ENCODE peak calls at places on chromosomes 7 and 10, in six cellular contexts. Q, O, Z, S, P and E are unnamed samples.

GRCh38 chr10:28959850-28960501 is 282.7 kb downstream of the BAMBI start:
- DNase-seq in Q (no peak), O (no peak), Z (no peak), S (no peak), P (no peak), E (no peak)

GRCh38 chr7:42932861-42933591 is 850 bp downstream of the MRPL32 start:
- DNase-seq in Q (no peak), O (no peak), Z (no peak), S (peak), P (no peak), E (no peak)

GRCh38 chr7:14836571-14837189 is 65.9 kb downstream of the DGKB start:
- DNase-seq in Q (peak), O (no peak), Z (no peak), S (no peak), P (no peak), E (peak)

GRCh38 chr7:90726120-90726519 is 130.0 kb downstream of the CDK14 start:
- DNase-seq in Q (no peak), O (no peak), Z (no peak), S (no peak), P (no peak), E (no peak)

GRCh38 chr7:303884-304573 is 14.1 kb downstream of the FOXL3 start:
- DNase-seq in Q (peak), O (no peak), Z (no peak), S (no peak), P (no peak), E (no peak)

GRCh38 chr10:46556515-46557318 is at the start of gene GPRIN2:
- DNase-seq in Q (peak), O (no peak), Z (peak), S (no peak), P (no peak), E (no peak)

GRCh38 chr7:28984631-28985030 is 26.5 kb upstream of the TRIL start:
- DNase-seq in Q (no peak), O (no peak), Z (no peak), S (peak), P (no peak), E (no peak)

GRCh38 chr10:90407116-90407515 is 450.7 kb downstream of the HTR7 start:
- DNase-seq in Q (no peak), O (no peak), Z (no peak), S (no peak), P (no peak), E (no peak)

GRCh38 chr10:89296227-89296648 is 5.6 kb upstream of the IFIT2 start:
- DNase-seq in Q (no peak), O (no peak), Z (no peak), S (no peak), P (no peak), E (no peak)

GRCh38 chr10:30439931-30440330 is 5.9 kb downstream of the MAP3K8 start:
- DNase-seq in Q (no peak), O (no peak), Z (no peak), S (no peak), P (no peak), E (no peak)

GRCh38 chr7:85160223-85160622 is 26.6 kb downstream of the SEMA3D start:
- DNase-seq in Q (peak), O (no peak), Z (no peak), S (no peak), P (no peak), E (peak)

GRCh38 chr7:818031-818699 is 14.1 kb upstream of the SUN1 start:
- DNase-seq in Q (no peak), O (no peak), Z (no peak), S (no peak), P (no peak), E (peak)

GRCh38 chr10:28314211-28314610 is 11.3 kb upstream of the MPP7 start:
- DNase-seq in Q (no peak), O (no peak), Z (no peak), S (no peak), P (no peak), E (no peak)

GRCh38 chr7:117217121-117217520 is 105.7 kb downstream of the WNT2 start:
- DNase-seq in Q (no peak), O (no peak), Z (no peak), S (no peak), P (no peak), E (no peak)

GRCh38 chr10:31599626-31600504 is 280.8 kb downstream of the ZEB1 start:
- DNase-seq in Q (no peak), O (no peak), Z (no peak), S (no peak), P (no peak), E (no peak)

GRCh38 chr10:110354322-110354766 is 49.6 kb upstream of the SMNDC1 start:
- DNase-seq in Q (no peak), O (peak), Z (peak), S (peak), P (peak), E (peak)

GRCh38 chr7:378551-379455 is 88.8 kb downstream of the FOXL3 start:
- DNase-seq in Q (peak), O (no peak), Z (no peak), S (no peak), P (no peak), E (no peak)

GRCh38 chr10:1120146-1120695 is 64.0 kb downstream of the WDR37 start:
- DNase-seq in Q (no peak), O (no peak), Z (no peak), S (no peak), P (no peak), E (no peak)

GRCh38 chr7:47489624-47490023 is 92.3 kb downstream of the TNS3 start:
- DNase-seq in Q (no peak), O (no peak), Z (no peak), S (no peak), P (no peak), E (no peak)

GRCh38 chr7:151100921-151101320 is 14.6 kb downstream of the AGAP3 start:
- DNase-seq in Q (peak), O (no peak), Z (no peak), S (no peak), P (no peak), E (no peak)

GRCh38 chr10:110634527-110635209 is 9.5 kb upstream of the RBM20 start:
- DNase-seq in Q (peak), O (no peak), Z (no peak), S (no peak), P (no peak), E (no peak)

GRCh38 chr10:44963772-44964633 is 4.4 kb downstream of the RASSF4 start:
- DNase-seq in Q (no peak), O (no peak), Z (peak), S (peak), P (no peak), E (no peak)

GRCh38 chr7:22154130-22154529 is 202.8 kb downstream of the RAPGEF5 start:
- DNase-seq in Q (no peak), O (no peak), Z (no peak), S (no peak), P (no peak), E (no peak)

GRCh38 chr7:46486264-46487206 is 565.5 kb upstream of the IGFBP3 start:
- DNase-seq in Q (no peak), O (no peak), Z (no peak), S (no peak), P (no peak), E (peak)

GRCh38 chr7:1043552-1044188 is 676 bp upstream of the GPR146 start:
- DNase-seq in Q (peak), O (no peak), Z (no peak), S (no peak), P (no peak), E (no peak)

GRCh38 chr10:75987610-75988009 is 556.2 kb downstream of the LRMDA start:
- DNase-seq in Q (no peak), O (no peak), Z (no peak), S (no peak), P (no peak), E (no peak)

GRCh38 chr10:97570789-97571536 is 1.6 kb upstream of the ANKRD2 start:
- DNase-seq in Q (no peak), O (no peak), Z (no peak), S (no peak), P (no peak), E (no peak)

GRCh38 chr10:49649294-49649693 is 30.2 kb upstream of the C10orf53 start:
- DNase-seq in Q (no peak), O (no peak), Z (no peak), S (no peak), P (no peak), E (no peak)

GRCh38 chr7:48244902-48245301 is 73.6 kb downstream of the ABCA13 start:
- DNase-seq in Q (no peak), O (no peak), Z (no peak), S (no peak), P (no peak), E (no peak)

GRCh38 chr10:125634606-125635005 is 48.4 kb downstream of the TEX36 start:
- DNase-seq in Q (no peak), O (no peak), Z (no peak), S (no peak), P (no peak), E (no peak)

GRCh38 chr10:95530561-95530960 is 30.6 kb downstream of the SORBS1 start:
- DNase-seq in Q (no peak), O (no peak), Z (no peak), S (no peak), P (no peak), E (no peak)

GRCh38 chr7:140213684-140214074 is 36.9 kb upstream of the KDM7A start:
- DNase-seq in Q (no peak), O (no peak), Z (no peak), S (no peak), P (no peak), E (no peak)

GRCh38 chr10:2987185-2987768 is 80.1 kb upstream of the PFKP start:
- DNase-seq in Q (no peak), O (no peak), Z (no peak), S (no peak), P (no peak), E (no peak)

GRCh38 chr10:82160291-82160690 is 285.3 kb downstream of the NRG3 start:
- DNase-seq in Q (no peak), O (no peak), Z (no peak), S (no peak), P (no peak), E (no peak)

GRCh38 chr10:82164333-82164732 is 289.3 kb downstream of the NRG3 start:
- DNase-seq in Q (no peak), O (no peak), Z (no peak), S (no peak), P (no peak), E (no peak)

GRCh38 chr10:82162549-82163210 is 287.7 kb downstream of the NRG3 start:
- DNase-seq in Q (no peak), O (no peak), Z (no peak), S (no peak), P (no peak), E (no peak)

DNA sequence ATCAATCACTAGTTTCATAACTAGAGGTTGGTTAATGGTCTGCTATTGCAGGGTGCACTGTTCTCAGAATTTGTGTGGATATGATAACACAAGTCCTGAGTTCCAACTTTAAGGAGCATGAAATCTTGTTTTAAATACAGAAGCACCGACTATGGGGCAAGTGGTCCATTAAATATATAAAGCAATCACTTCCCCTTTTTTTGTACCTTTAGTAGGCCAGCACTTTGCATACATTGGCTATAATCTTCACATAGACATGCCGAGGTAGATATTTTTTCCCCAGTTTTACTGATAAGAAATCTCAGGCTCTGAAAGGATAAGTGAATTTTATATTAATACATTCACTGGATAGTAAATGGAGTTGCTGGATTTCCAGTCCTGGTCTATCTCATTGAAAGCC is 286.3 kb downstream of the NRG3 start:
- DNase-seq in Q (no peak), O (no peak), Z (no peak), S (no peak), P (no peak), E (no peak)
- H3K27ac ChIP-seq in Q (no peak), O (no peak), Z (no peak), S (no peak), P (no peak), E (no peak)

DNA sequence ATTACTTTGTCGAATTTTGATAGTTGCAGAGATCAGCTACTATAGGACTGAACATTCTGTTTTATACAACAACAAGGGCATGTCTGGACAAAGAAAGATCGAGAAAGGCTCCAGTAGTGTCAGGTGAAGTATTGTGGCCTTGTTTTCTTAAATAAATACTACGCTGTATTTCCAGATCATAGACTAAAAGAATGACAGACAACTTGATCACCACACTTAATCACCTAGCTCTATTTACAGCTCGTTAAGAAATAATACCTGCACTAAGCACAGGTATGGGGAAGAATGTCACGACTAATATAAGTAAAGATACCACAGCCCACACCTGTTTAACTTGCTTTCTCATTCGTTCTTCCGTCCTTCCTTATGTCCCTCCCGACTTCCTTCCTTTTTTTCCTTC is 269.2 kb downstream of the HGF start:
- DNase-seq in Q (no peak), O (no peak), Z (no peak), S (no peak), P (no peak), E (peak)
- H3K27ac ChIP-seq in Q (no peak), O (no peak), Z (no peak), S (no peak), P (no peak), E (peak)

GRCh38 chr7:74059037-74059436 is 24.6 kb upstream of the LIMK1 start:
- DNase-seq in Q (no peak), O (no peak), Z (no peak), S (no peak), P (no peak), E (no peak)

GRCh38 chr7:74056096-74056915 is 27.3 kb upstream of the LIMK1 start:
- DNase-seq in Q (peak), O (no peak), Z (no peak), S (no peak), P (no peak), E (no peak)

GRCh38 chr7:74057216-74057925 is 26.2 kb upstream of the LIMK1 start:
- DNase-seq in Q (peak), O (no peak), Z (no peak), S (no peak), P (no peak), E (no peak)

GRCh38 chr7:74058486-74058885 is 25.1 kb upstream of the LIMK1 start:
- DNase-seq in Q (peak), O (no peak), Z (no peak), S (no peak), P (no peak), E (no peak)

GRCh38 chr7:74057987-74058386 is 25.6 kb upstream of the LIMK1 start:
- DNase-seq in Q (no peak), O (no peak), Z (no peak), S (no peak), P (no peak), E (no peak)
- H3K27ac ChIP-seq in Q (no peak), O (no peak), Z (no peak), S (no peak), P (no peak), E (no peak)

GRCh38 chr7:80480566-80480965 is 31.3 kb downstream of the GNAT3 start:
- DNase-seq in Q (no peak), O (no peak), Z (no peak), S (no peak), P (no peak), E (no peak)
- H3K27ac ChIP-seq in Q (no peak), O (no peak), Z (no peak), S (no peak), P (no peak), E (peak)

GRCh38 chr7:155378580-155378934 is 79.4 kb upstream of the EN2 start:
- DNase-seq in Q (peak), O (no peak), Z (peak), S (no peak), P (no peak), E (no peak)
- H3K27ac ChIP-seq in Q (no peak), O (no peak), Z (no peak), S (no peak), P (no peak), E (no peak)

GRCh38 chr7:26857534-26858228 is 6.7 kb downstream of the SKAP2 start:
- DNase-seq in Q (peak), O (no peak), Z (no peak), S (no peak), P (no peak), E (no peak)
- H3K27ac ChIP-seq in Q (peak), O (no peak), Z (no peak), S (no peak), P (no peak), E (peak)